ENCODE peak calls at places on chromosomes 13 and 19, in ten cellular contexts. R is heart left ventricle, I is IMR-90, E is endothelial cell of umbilical vein, O is body of pancreas, H is thyroid gland, M is uterus, A is ovary, K is stomach, U is right lobe of liver. G is an unnamed sample.

GRCh38 chr19:53612762-53613526 is 18.9 kb upstream of the DPRX start:
- DNase-seq in R (no peak), H (no peak), I (no peak), A (no peak), E (no peak), U (no peak), M (no peak), O (no peak), K (no peak), G (no peak)

GRCh38 chr13:94435604-94436226 is 43.8 kb downstream of the DCT start:
- DNase-seq in H (no peak), U (no peak), E (peak; percentile 43), K (no peak), I (peak; percentile 58), M (no peak), O (no peak), R (no peak), A (no peak), G (no peak)

GRCh38 chr13:94813920-94814500 is 101.7 kb upstream of the SOX21 start:
- DNase-seq in U (no peak), A (no peak), M (no peak), K (no peak), H (no peak), I (no peak), O (no peak), E (no peak), R (no peak), G (no peak)

GRCh38 chr19:11736696-11737095 is 2.0 kb downstream of the ZNF823 start:
- DNase-seq in M (peak; percentile 19), U (no peak), O (no peak), H (peak; percentile 5), R (peak; percentile 41), K (no peak), I (peak; percentile 33), E (no peak), A (no peak), G (no peak)

GRCh38 chr19:9528757-9529336 is 9.6 kb downstream of the ZNF426 start:
- DNase-seq in K (no peak), M (no peak), A (no peak), I (peak; percentile 9), E (peak; percentile 4), O (no peak), H (no peak), R (no peak), U (no peak), G (no peak)

GRCh38 chr13:51785592-51786424 is 18.2 kb downstream of the DHRS12 start:
- DNase-seq in M (peak; percentile 66), U (no peak), R (peak; percentile 72), H (peak; percentile 53), K (peak; percentile 51), I (peak; percentile 44), O (peak; percentile 73), E (no peak), A (peak; percentile 53), G (no peak)

GRCh38 chr13:87280139-87280538 is 391.0 kb upstream of the SLITRK5 start:
- DNase-seq in E (no peak), H (no peak), R (no peak), U (no peak), K (no peak), O (no peak), I (no peak), M (no peak), A (no peak), G (no peak)

GRCh38 chr13:98959299-98959698 is 18.6 kb downstream of the DOCK9 start:
- DNase-seq in H (no peak), R (no peak), M (no peak), I (no peak), O (no peak), K (no peak), E (no peak), A (no peak), U (no peak), G (no peak)

GRCh38 chr19:50912727-50913716 is 1.8 kb upstream of the KLK4 start:
- DNase-seq in R (no peak), K (no peak), E (no peak), U (no peak), A (no peak), I (no peak), O (no peak), H (no peak), M (no peak), G (no peak)

GRCh38 chr13:114162533-114162922 is 16.5 kb upstream of the CFAP97D2 start:
- DNase-seq in A (no peak), R (no peak), O (no peak), M (no peak), E (no peak), K (no peak), I (no peak), U (no peak), H (no peak), G (no peak)

GRCh38 chr19:44890366-44891015 is 563 bp upstream of the TOMM40 start:
- DNase-seq in K (no peak), O (no peak), A (no peak), R (peak; percentile 100), U (no peak), I (peak; percentile 100), M (no peak), E (peak; percentile 100), H (peak; percentile 100), G (peak; percentile 100)
- TF ChIP-seq POLR2A in K (no peak), O (peak; percentile 45), A (peak; percentile 61), R (peak; percentile 69), U (peak; percentile 72), I (peak; percentile 70), M (peak; percentile 66), E (peak; percentile 91), H (no peak), G (no peak)

DNA sequence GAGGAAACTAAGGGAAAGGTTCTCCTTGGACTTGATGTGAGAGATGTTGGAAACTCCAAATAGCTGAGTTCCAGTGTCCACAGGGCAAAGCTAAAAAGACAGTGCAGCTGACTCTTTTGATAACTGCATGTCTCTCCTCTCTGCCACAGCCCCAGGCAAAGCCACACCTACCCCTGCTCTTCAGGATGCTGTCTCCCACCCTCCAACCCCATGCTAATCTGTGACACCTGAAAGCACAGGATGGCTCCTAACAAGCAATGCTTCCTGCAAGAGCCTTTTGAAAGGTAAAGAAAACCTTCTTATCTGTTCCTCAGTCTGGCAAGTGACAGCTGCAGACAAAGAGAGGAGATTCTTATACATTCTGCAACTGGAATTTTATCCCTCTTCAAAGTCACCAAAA is 14.5 kb downstream of the SLC46A3 start:
- DNase-seq in H (no peak), U (no peak), R (no peak), O (no peak), A (no peak), E (no peak), M (no peak), K (no peak), I (no peak), G (no peak)
- H3K27me3 ChIP-seq in H (no peaks in the 10 kb centered on the region), U (no peaks in the 10 kb centered on the region), R (no peaks in the 10 kb centered on the region), O (no peaks in the 10 kb centered on the region), A (no peaks in the 10 kb centered on the region), E (peaks cover 1% of the 10 kb centered on the region), M (no peaks in the 10 kb centered on the region), K (no peaks in the 10 kb centered on the region), I (no peaks in the 10 kb centered on the region), G (no peaks in the 10 kb centered on the region)

GRCh38 chr19:19514215-19514633 is 1.1 kb downstream of the TSSK6 start:
- DNase-seq in A (peak; percentile 79), I (no peak), E (peak; percentile 83), U (peak; percentile 84), M (no peak), K (no peak), O (peak; percentile 50), H (peak; percentile 76), R (peak; percentile 78), G (no peak)

GRCh38 chr19:19513671-19514070 is 1.7 kb downstream of the TSSK6 start:
- DNase-seq in O (no peak), A (no peak), K (no peak), E (no peak), M (no peak), U (no peak), R (no peak), I (no peak), H (no peak), G (no peak)

GRCh38 chr19:19514881-19515763 is at the start of gene TSSK6:
- DNase-seq in H (no peak), I (no peak), U (no peak), E (no peak), M (no peak), A (peak; percentile 37), O (no peak), K (no peak), R (no peak), G (no peak)

GRCh38 chr19:19517235-19517619 is 1.2 kb downstream of the NDUFA13 start:
- DNase-seq in K (no peak), A (no peak), O (no peak), H (no peak), E (no peak), M (no peak), I (no peak), U (no peak), R (no peak), G (no peak)

DNA sequence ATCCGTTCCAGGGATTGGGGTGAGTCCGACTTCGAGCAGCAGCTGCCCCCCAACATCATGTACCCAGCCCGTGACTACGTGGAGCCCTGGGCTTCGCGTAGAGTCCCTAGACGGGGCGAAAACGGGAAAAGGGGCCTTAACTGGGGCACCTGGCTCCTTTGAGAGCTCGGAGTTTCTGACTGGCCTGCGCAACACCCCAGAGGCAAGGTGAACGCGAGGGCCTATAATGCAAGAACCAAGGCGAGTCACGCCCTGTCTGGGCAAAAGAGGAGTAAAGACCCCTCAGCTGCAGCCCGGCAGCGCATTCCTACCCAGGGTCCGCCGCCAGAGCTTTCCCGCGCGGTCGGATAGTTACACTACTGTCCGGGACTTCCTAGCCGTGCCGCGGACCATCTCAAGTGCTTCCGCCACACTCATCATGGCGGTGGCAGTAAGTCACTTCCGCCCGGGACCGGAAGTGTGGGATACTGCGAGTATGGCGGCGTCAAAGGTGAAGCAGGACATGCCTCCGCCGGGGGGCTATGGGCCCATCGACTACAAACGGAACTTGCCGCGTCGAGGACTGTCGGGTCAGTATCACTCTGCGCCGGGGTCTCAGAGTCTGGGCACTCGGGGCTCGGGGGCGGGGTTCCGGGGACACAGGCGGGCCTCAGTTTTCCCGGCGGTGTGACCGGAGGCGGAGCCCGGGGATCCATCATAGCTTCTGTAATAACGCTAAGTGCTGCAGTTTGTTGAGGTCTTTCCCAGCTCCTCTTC is at the start of gene NDUFA13:
- DNase-seq in I (peak; percentile 90), E (peak; percentile 93), O (peak; percentile 93), R (peak; percentile 93), M (peak; percentile 91), A (peak; percentile 89), H (peak; percentile 90), U (peak; percentile 93), K (peak; percentile 95), G (peak; percentile 54)
- TF ChIP-seq POLR2A in I (peak; percentile 72), E (peak; percentile 91), O (peak; percentile 88), R (peak; percentile 63), M (peak; percentile 27), A (peak; percentile 70), H (no peak), U (peak; percentile 75), K (no peak), G (peak; percentile 44)

DNA sequence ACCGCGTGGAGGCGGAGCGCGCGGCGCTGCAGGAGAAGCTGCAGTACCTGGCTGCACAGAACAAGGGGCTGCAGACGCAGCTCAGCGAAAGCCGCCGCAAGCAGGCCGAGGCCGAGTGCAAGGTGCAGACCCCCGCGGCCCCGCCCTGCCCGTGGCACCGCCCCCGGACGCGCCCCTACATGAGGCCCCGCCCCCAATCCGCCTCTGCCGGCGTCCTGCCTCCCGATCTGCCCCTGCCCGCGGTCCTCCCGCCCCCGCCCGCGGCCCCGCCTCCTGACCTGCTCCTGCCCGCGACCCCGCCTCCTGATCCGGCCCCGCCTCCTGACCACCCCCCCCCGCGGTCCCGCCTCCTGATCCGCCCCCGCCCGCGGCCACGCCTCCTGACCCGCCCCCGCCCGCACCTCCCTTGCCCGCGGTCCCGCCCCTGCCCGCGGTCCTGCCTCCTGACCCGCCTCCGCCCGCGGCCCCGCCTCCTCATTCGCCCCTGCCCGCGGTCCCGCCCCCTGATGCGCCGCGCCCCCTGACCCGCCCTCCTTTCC is 11.7 kb downstream of the PRR36 start:
- DNase-seq in H (peak; percentile 64), E (peak; percentile 49), U (peak; percentile 79), K (peak; percentile 57), O (peak; percentile 54), I (peak; percentile 34), A (peak; percentile 58), M (no peak), R (no peak), G (no peak)
- H3K27me3 ChIP-seq in H (no peaks in the 10 kb centered on the region), E (peaks cover 12% of the 10 kb centered on the region), U (no peaks in the 10 kb centered on the region), K (no peaks in the 10 kb centered on the region), O (no peaks in the 10 kb centered on the region), I (peaks cover 6% of the 10 kb centered on the region), A (no peaks in the 10 kb centered on the region), M (no peaks in the 10 kb centered on the region), R (peaks cover 11% of the 10 kb centered on the region), G (no peaks in the 10 kb centered on the region)

G was measured in esophagus squamous epithelium.